ENCODE peak calls at places on chromosomes 11 and 22, in ten cellular contexts. E is Panc1, Q is cardiac muscle cell, M is ovary, U is endothelial cell of umbilical vein, P is pancreas, F is mammary epithelial cell, X is fibroblast of the aortic adventitia, K is left ventricle myocardium inferior, C is right lobe of liver. N is an unnamed sample.

GRCh38 chr11:57791321-57792059 is 29.9 kb downstream of the CTNND1 start:
- DNase-seq in E (no peak), U (no peak), X (no peak), Q (no peak), M (no peak), P (no peak), F (peak), C (no peak), K (no peak), N (no peak)

GRCh38 chr11:14132312-14132711 is 169.8 kb downstream of the SPON1 start:
- DNase-seq in X (peak), K (no peak), C (no peak), F (no peak), E (no peak), Q (no peak), U (no peak), P (no peak), M (no peak), N (no peak)

GRCh38 chr11:44747836-44748235 is 21.1 kb downstream of the TSPAN18 start:
- DNase-seq in F (no peak), X (no peak), P (no peak), E (no peak), U (no peak), K (no peak), M (no peak), C (peak), Q (no peak), N (no peak)

GRCh38 chr11:129734654-129735053 is 81.0 kb upstream of the TMEM45B start:
- DNase-seq in F (no peak), Q (no peak), C (no peak), P (no peak), K (no peak), X (no peak), M (no peak), U (no peak), E (no peak), N (no peak)

GRCh38 chr22:40856513-40857308 is at the start of the genes ST13 and XPNPEP3:
- DNase-seq in K (peak), P (peak), X (peak), M (peak), E (peak), Q (peak), U (peak), F (peak), C (peak), N (peak)

GRCh38 chr11:79437274-79437980 is 3.4 kb downstream of the TENM4 start:
- DNase-seq in U (peak), M (peak), Q (peak), X (peak), P (peak), K (peak), E (no peak), F (peak), C (peak), N (peak)

GRCh38 chr11:68495872-68496271 is 35.3 kb downstream of the PPP6R3 start:
- DNase-seq in M (no peak), F (no peak), E (no peak), U (no peak), C (no peak), P (no peak), Q (no peak), X (no peak), K (no peak), N (no peak)

GRCh38 chr11:12061851-12062560 is 48.4 kb upstream of the MICAL2 start:
- DNase-seq in P (no peak), E (no peak), M (no peak), F (no peak), K (no peak), C (peak), U (no peak), X (no peak), Q (no peak), N (no peak)

GRCh38 chr11:41497974-41498373 is 38.5 kb upstream of the LRRC4C start:
- DNase-seq in K (no peak), M (no peak), P (no peak), E (no peak), F (no peak), X (peak), Q (no peak), C (no peak), U (no peak), N (no peak)

GRCh38 chr22:38652858-38653257 is 3.3 kb downstream of the FAM227A start:
- DNase-seq in K (no peak), U (no peak), E (no peak), F (no peak), Q (no peak), C (no peak), P (no peak), M (no peak), X (no peak), N (no peak)

GRCh38 chr22:19046719-19047609 is 75.2 kb downstream of the DGCR2 start:
- DNase-seq in K (no peak), M (no peak), E (no peak), F (no peak), C (peak), X (no peak), Q (no peak), U (no peak), P (no peak), N (peak)

GRCh38 chr22:20102203-20102780 is 13.6 kb upstream of the RANBP1 start:
- DNase-seq in X (no peak), M (no peak), E (no peak), C (peak), F (no peak), P (no peak), K (no peak), Q (no peak), U (no peak), N (peak)

GRCh38 chr11:11532574-11532973 is 89.2 kb downstream of the GALNT18 start:
- DNase-seq in C (no peak), E (no peak), M (no peak), K (no peak), U (no peak), Q (no peak), F (no peak), X (no peak), P (no peak), N (no peak)

GRCh38 chr11:1237851-1238250 is 15.0 kb downstream of the MUC5B start:
- DNase-seq in F (no peak), P (no peak), Q (no peak), K (no peak), U (no peak), M (no peak), C (no peak), X (no peak), E (no peak), N (peak)

GRCh38 chr11:4551346-4551979 is 6.5 kb downstream of the OR52M1 start:
- DNase-seq in F (no peak), P (no peak), C (no peak), M (no peak), E (no peak), U (peak), X (peak), K (no peak), Q (no peak), N (no peak)

GRCh38 chr11:62805991-62806441 is 776 bp upstream of the NXF1 start:
- DNase-seq in M (no peak), C (no peak), U (no peak), Q (no peak), K (no peak), X (no peak), F (no peak), E (no peak), P (no peak), N (no peak)

GRCh38 chr11:129388824-129389223 is 13.2 kb downstream of the BARX2 start:
- DNase-seq in F (no peak), X (no peak), E (no peak), Q (no peak), C (no peak), M (no peak), U (no peak), K (no peak), P (no peak), N (no peak)

GRCh38 chr22:20604092-20604747 is 96.8 kb downstream of the MED15 start:
- DNase-seq in U (no peak), C (no peak), P (no peak), X (no peak), F (no peak), K (no peak), M (no peak), E (no peak), Q (no peak), N (peak)

DNA sequence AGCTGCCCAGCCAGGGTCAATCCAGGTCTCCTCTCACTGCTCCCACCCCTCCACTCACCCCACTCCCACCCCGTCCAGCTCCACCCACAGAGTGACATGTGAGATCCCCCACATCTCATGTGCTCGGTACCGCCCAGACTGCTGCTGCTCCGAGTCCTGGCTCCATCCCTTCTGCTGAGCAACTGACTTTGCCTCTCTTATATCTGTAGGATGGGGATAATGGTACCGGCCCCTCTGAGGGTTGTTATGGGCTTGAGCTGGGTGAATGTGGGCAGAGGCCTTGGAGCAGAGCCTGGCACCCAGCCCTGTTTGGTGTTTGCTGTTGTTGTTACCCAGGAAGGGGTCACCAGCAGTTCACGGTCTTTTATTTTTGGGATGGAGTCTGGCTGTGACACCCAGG is 77.0 kb downstream of the ST3GAL4 start:
- DNase-seq in Q (no peak), U (no peak), P (no peak), F (no peak), C (no peak), K (peak), M (peak), E (no peak), X (no peak), N (no peak)
- H3K4me3 ChIP-seq in Q (no peak), U (no peak), P (no peak), F (no peak), C (no peak), K (no peak), M (no peak), E (no peak), X (no peak), N (no peak)

DNA sequence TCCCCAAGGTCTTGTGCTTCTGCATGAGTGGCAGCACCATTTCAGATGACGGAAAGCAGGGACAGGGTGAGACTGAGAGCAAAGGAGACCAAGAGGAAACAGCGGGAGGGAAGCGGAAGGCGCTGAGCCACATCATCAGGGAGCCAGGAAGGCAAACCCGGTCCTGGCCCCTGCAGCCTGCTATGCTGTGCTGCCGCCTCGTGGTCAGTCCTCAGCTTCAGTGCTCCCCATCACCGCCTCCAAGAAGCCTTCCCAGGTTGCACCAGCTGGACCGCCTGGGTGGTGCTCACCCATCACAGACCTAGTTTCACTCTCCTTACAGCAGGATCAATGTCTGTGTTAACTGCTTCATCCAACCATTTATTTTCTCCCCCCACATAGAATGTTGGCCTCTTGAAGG is 73.0 kb upstream of the PHF21B start:
- DNase-seq in P (no peak), K (no peak), M (no peak), Q (no peak), U (no peak), F (no peak), C (no peak), E (no peak), X (peak), N (no peak)
- TF ChIP-seq CTCF in P (no peak), K (peak), M (no peak), Q (peak), U (peak), F (peak), C (no peak), E (peak), X (peak), N (no peak)

GRCh38 chr11:61718046-61718531 is 34.3 kb upstream of the MYRF start:
- DNase-seq in U (no peak), X (no peak), K (no peak), F (no peak), E (no peak), Q (no peak), M (no peak), C (no peak), P (no peak), N (no peak)
- H3K4me3 ChIP-seq in U (no peak), X (peak), K (peak), F (no peak), E (no peak), Q (peak), M (peak), C (no peak), P (no peak), N (no peak)

GRCh38 chr11:60347084-60347797 is 20.2 kb downstream of the MS4A6E start:
- DNase-seq in U (no peak), F (no peak), K (no peak), P (no peak), C (no peak), Q (no peak), X (no peak), E (no peak), M (no peak), N (no peak)

GRCh38 chr11:60345489-60345888 is 18.4 kb downstream of the MS4A6E start:
- DNase-seq in P (peak), Q (peak), C (no peak), X (no peak), M (no peak), K (no peak), U (peak), F (no peak), E (no peak), N (no peak)

GRCh38 chr11:60344146-60344545 is 17.1 kb downstream of the MS4A6E start:
- DNase-seq in C (no peak), X (no peak), F (no peak), U (no peak), Q (no peak), M (no peak), E (no peak), P (no peak), K (no peak), N (no peak)

GRCh38 chr11:60348116-60348515 is 21.1 kb downstream of the MS4A6E start:
- DNase-seq in P (no peak), U (no peak), X (no peak), F (no peak), K (no peak), Q (no peak), C (no peak), M (no peak), E (no peak), N (no peak)

DNA sequence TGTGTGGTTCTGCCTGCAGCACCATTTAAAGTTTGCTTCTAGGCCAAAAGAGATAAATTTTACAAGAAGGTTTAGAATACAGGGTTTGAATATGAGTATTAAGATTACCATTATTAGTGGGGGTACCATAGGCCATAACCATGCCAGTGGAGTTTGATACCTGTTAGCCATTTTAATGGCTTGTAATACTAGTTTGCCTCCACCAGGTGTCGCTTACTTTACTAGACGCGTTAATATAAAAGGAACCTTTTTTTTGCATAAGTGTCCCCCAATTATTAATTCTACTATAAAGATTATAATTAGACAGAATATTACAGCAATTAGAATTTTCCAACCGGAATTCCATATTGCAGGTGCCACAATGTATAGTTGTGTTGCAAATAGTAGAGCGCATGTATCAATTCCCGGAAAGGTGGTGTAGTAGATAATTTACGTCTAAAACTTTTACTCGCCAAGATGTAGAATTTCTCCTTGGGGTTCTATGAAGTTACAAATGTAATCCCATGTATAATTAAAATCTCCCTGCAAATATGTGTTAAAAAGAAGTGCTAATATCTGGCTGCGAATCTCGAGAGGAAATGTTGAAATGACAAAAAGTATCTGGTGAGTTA is 16.1 kb downstream of the MS4A6E start:
- DNase-seq in C (no peak), E (no peak), P (no peak), F (peak), M (no peak), Q (peak), U (peak), K (no peak), X (peak), N (no peak)
- TF ChIP-seq CTCF in C (peak), E (peak), P (peak), F (peak), M (no peak), Q (peak), U (peak), K (peak), X (peak), N (peak)

GRCh38 chr22:26648011-26648497 is 9.3 kb upstream of the MIAT start:
- DNase-seq in U (no peak), Q (no peak), E (no peak), C (no peak), K (no peak), X (no peak), M (no peak), F (no peak), P (no peak), N (no peak)

GRCh38 chr22:26648761-26649363 is 8.5 kb upstream of the MIAT start:
- DNase-seq in P (no peak), X (no peak), K (no peak), C (no peak), F (peak), U (no peak), Q (no peak), M (no peak), E (no peak), N (no peak)

GRCh38 chr22:26646158-26646557 is 11.2 kb upstream of the MIAT start:
- DNase-seq in Q (no peak), K (no peak), C (no peak), F (no peak), P (no peak), U (no peak), M (no peak), X (no peak), E (no peak), N (no peak)

GRCh38 chr22:26642465-26643367 is 14.7 kb upstream of the MIAT start:
- DNase-seq in E (no peak), Q (no peak), U (no peak), X (no peak), F (no peak), M (no peak), K (peak), P (no peak), C (no peak), N (no peak)

GRCh38 chr22:26643368-26644100 is 13.9 kb upstream of the MIAT start:
- DNase-seq in E (no peak), Q (no peak), X (no peak), M (no peak), P (no peak), C (no peak), K (no peak), F (no peak), U (no peak), N (no peak)
- H3K4me3 ChIP-seq in E (no peak), Q (no peak), X (no peak), M (no peak), P (no peak), C (no peak), K (no peak), F (no peak), U (no peak), N (no peak)

GRCh38 chr11:90635145-90635544 is 412.3 kb upstream of the CHORDC1 start:
- DNase-seq in M (no peak), K (no peak), C (no peak), Q (no peak), U (no peak), P (no peak), F (no peak), X (no peak), E (no peak), N (no peak)

GRCh38 chr11:90635886-90636285 is 413.0 kb upstream of the CHORDC1 start:
- DNase-seq in C (no peak), K (no peak), P (no peak), X (no peak), F (no peak), M (no peak), U (no peak), E (no peak), Q (no peak), N (no peak)

GRCh38 chr11:90639687-90640086 is 416.8 kb upstream of the CHORDC1 start:
- DNase-seq in X (no peak), E (no peak), Q (peak), K (no peak), F (peak), M (no peak), P (no peak), U (peak), C (no peak), N (no peak)
- TF ChIP-seq CTCF in X (no peak), E (peak), Q (no peak), K (peak), F (peak), M (no peak), P (no peak), U (peak), C (peak), N (peak)

GRCh38 chr11:67491276-67492068 is 8.6 kb downstream of the AIP start:
- DNase-seq in P (no peak), X (no peak), C (no peak), K (no peak), F (no peak), Q (no peak), M (no peak), U (no peak), E (no peak), N (no peak)
- H3K4me3 ChIP-seq in P (no peak), X (no peak), C (no peak), K (no peak), F (no peak), Q (no peak), M (no peak), U (no peak), E (no peak), N (no peak)

DNA sequence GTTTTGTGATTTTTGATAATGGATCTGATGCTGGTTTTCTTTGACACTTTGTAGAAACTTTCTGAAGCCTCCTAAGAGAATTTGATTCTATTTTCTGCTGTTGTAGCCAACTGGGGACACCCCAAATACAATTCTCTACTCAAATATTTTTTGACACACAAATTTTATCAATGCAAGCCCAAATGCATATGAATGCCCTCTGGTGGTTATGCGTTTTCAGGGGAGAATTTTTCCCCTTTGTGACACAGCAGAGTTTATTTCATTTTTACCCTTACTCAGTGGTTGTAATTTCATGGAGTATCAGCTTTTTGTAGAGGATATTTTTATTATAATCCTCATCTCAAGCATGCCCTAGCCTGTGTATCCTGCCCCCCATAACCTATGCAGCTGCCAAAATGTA is 44.7 kb upstream of the MTMR2 start:
- DNase-seq in Q (no peak), K (no peak), X (peak), M (no peak), C (no peak), U (peak), E (no peak), P (no peak), F (no peak), N (no peak)
- TF ChIP-seq CTCF in Q (peak), K (peak), X (peak), M (no peak), C (peak), U (peak), E (peak), P (no peak), F (peak), N (no peak)

N was measured in left lung.